ENCODE peak calls at places on chromosomes 7 and 10, in four cellular contexts. N is GM23338, X is hepatocyte, I is PC-3. L is an unnamed sample.

GRCh38 chr10:114550756-114551290 is 107.3 kb downstream of the ABLIM1 start:
- DNase-seq in N (peak; percentile 55), I (peak; percentile 55), X (peak; percentile 78), L (peak; percentile 30)

GRCh38 chr10:1247598-1248261 is 191.5 kb downstream of the WDR37 start:
- DNase-seq in N (no peak), X (no peak), I (no peak), L (no peak)

GRCh38 chr7:34928052-34928451 is 109.2 kb downstream of the DPY19L1 start:
- DNase-seq in X (peak; percentile 46), I (peak; percentile 53), N (peak; percentile 93), L (no peak)

GRCh38 chr10:91901784-91902677 is 7.3 kb downstream of the FGFBP3 start:
- DNase-seq in I (peak; percentile 93), N (no peak), X (peak; percentile 79), L (peak; percentile 90)

GRCh38 chr10:48780341-48780740 is 95.7 kb downstream of the WDFY4 start:
- DNase-seq in I (no peak), X (no peak), N (no peak), L (no peak)

GRCh38 chr7:150385240-150385830 is 6.2 kb downstream of the ZNF775 start:
- DNase-seq in I (no peak), N (no peak), X (no peak), L (no peak)

GRCh38 chr7:141533149-141533949 is 17.9 kb upstream of the AGK start:
- DNase-seq in I (peak; percentile 78), N (peak; percentile 96), X (peak; percentile 92), L (peak; percentile 52)

GRCh38 chr10:112985701-112986510 is 35.9 kb downstream of the TCF7L2 start:
- DNase-seq in I (no peak), X (no peak), N (no peak), L (peak; percentile 83)

GRCh38 chr10:124616836-124617130 is 127.4 kb downstream of the FAM53B start:
- DNase-seq in N (no peak), X (no peak), I (no peak), L (no peak)

GRCh38 chr10:124618674-124619073 is 125.5 kb downstream of the FAM53B start:
- DNase-seq in N (no peak), I (no peak), X (no peak), L (no peak)

GRCh38 chr10:124614003-124614659 is 130.0 kb downstream of the FAM53B start:
- DNase-seq in I (no peak), N (no peak), X (no peak), L (no peak)

GRCh38 chr10:124615259-124615658 is 128.9 kb downstream of the FAM53B start:
- DNase-seq in X (no peak), I (no peak), N (no peak), L (no peak)

GRCh38 chr10:124616040-124616835 is 127.9 kb downstream of the FAM53B start:
- DNase-seq in N (no peak), X (no peak), I (no peak), L (no peak)
- H3K4me2 ChIP-seq in N (no peak overlapping the region), X (no peak overlapping the region), I (no peak overlapping the region), L (no peak overlapping the region)

GRCh38 chr7:47259682-47260081 is 322.2 kb downstream of the TNS3 start:
- DNase-seq in I (no peak), N (no peak), X (no peak), L (no peak)
- H3K4me2 ChIP-seq in I (no peak overlapping the region), N (no peak overlapping the region), X (no peak overlapping the region), L (no peak overlapping the region)

GRCh38 chr7:151896486-151896885 is 19.6 kb upstream of the PRKAG2 start:
- DNase-seq in X (no peak), I (no peak), N (no peak), L (no peak)

GRCh38 chr7:151897951-151898686 is 21.2 kb upstream of the PRKAG2 start:
- DNase-seq in I (no peak), N (no peak), X (no peak), L (no peak)

GRCh38 chr7:151895008-151895661 is 18.2 kb upstream of the PRKAG2 start:
- DNase-seq in I (no peak), X (no peak), N (no peak), L (no peak)

GRCh38 chr7:151895695-151896485 is 19.0 kb upstream of the PRKAG2 start:
- DNase-seq in X (no peak), N (no peak), I (no peak), L (no peak)

GRCh38 chr7:151897201-151897711 is 20.3 kb upstream of the PRKAG2 start:
- DNase-seq in I (peak; percentile 16), N (peak; percentile 63), X (peak; percentile 72), L (no peak)
- H3K4me2 ChIP-seq in I (peak overlapping the region; percentile 88), N (peak overlapping the region; percentile 70), X (peak overlapping the region; percentile 69), L (peak overlapping the region; percentile 36)

GRCh38 chr10:60384708-60385398 is 4.8 kb downstream of the ANK3 start:
- DNase-seq in X (no peak), N (no peak), I (peak; percentile 100), L (peak; percentile 99)
- H3K4me2 ChIP-seq in X (no peak overlapping the region), N (no peak overlapping the region), I (peak overlapping the region; percentile 59), L (peak overlapping the region; percentile 75)

GRCh38 chr10:15712903-15713302 is 6.8 kb downstream of the ITGA8 start:
- DNase-seq in N (no peak), X (no peak), I (peak; percentile 24), L (no peak)
- H3K4me2 ChIP-seq in N (no peak overlapping the region), X (no peak overlapping the region), I (no peak overlapping the region), L (no peak overlapping the region)

GRCh38 chr7:158501300-158502067 is 86.1 kb downstream of the PTPRN2 start:
- DNase-seq in I (no peak), X (no peak), N (no peak), L (no peak)
- H3K4me2 ChIP-seq in I (no peak overlapping the region), X (no peak overlapping the region), N (no peak overlapping the region), L (no peak overlapping the region)

GRCh38 chr7:151494569-151495284 is 25.0 kb downstream of the RHEB start:
- DNase-seq in N (no peak), I (peak; percentile 53), X (no peak), L (peak; percentile 29)

GRCh38 chr7:151497306-151497871 is 22.3 kb downstream of the RHEB start:
- DNase-seq in X (no peak), I (no peak), N (no peak), L (no peak)

GRCh38 chr7:151493083-151493482 is 26.6 kb downstream of the RHEB start:
- DNase-seq in N (no peak), X (no peak), I (no peak), L (no peak)

GRCh38 chr7:151498495-151498894 is 21.2 kb downstream of the RHEB start:
- DNase-seq in I (no peak), X (no peak), N (no peak), L (no peak)

DNA sequence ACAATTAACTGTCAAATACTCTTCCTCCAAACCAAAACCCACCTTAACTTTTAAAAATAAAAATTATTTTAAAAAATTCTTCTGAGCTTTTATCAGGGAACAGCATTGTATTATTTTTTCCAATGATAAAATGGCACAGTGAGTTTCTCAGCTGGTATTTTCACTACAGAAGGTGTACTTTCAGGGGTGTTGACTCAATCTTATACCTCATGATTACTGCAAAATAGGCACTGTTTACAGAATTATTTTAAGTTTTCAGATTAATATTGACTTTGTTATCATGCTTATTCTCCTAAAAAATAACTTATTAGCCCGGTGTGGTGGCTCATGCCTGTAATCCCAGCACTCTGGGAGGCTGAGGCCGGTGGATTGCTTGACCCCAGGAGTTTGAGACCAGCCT is 24.3 kb downstream of the RHEB start:
- DNase-seq in X (no peak), N (no peak), I (no peak), L (no peak)
- H3K4me2 ChIP-seq in X (peak overlapping the region; percentile 10), N (peak overlapping the region; percentile 47), I (peak overlapping the region; percentile 37), L (peak overlapping the region; percentile 35)